ENCODE peak calls at places on chromosomes 16 and 17, in ten cellular contexts. R is IMR-90; M is endothelial cell; X is fibroblast of pulmonary artery; S is progenitor cell of endocrine pancreas; Z is lower leg skin; Y is fibroblast of lung; A is CD8-positive, alpha-beta T cell; V is glutamatergic neuron; G is mesothelial cell of epicardium. U is an unnamed sample.

GRCh38 chr16:20740007-20740883 is 1.4 kb downstream of the THUMPD1 start:
- DNase-seq in Y (peak; percentile 2), M (peak; percentile 9), R (no peak), G (no peak), S (no peak), Z (no peak), X (peak; percentile 10), A (no peak), V (no peak), U (peak; percentile 30)

GRCh38 chr16:89531821-89532526 is 23.8 kb downstream of the SPG7 start:
- DNase-seq in X (no peak), R (no peak), Z (no peak), M (no peak), G (no peak), V (no peak), S (no peak), A (no peak), Y (no peak), U (no peak)

GRCh38 chr17:51439395-51440229 is 179.3 kb downstream of the UTP18 start:
- DNase-seq in G (no peak), A (no peak), V (no peak), M (peak; percentile 28), S (no peak), R (no peak), X (peak; percentile 15), Y (no peak), Z (no peak), U (peak; percentile 36)

GRCh38 chr16:15592324-15592723 is 50.6 kb downstream of the MARF1 start:
- DNase-seq in M (no peak), G (no peak), Z (no peak), R (no peak), Y (no peak), S (no peak), V (no peak), A (no peak), X (no peak), U (no peak)

GRCh38 chr16:24075929-24076716 is 180.0 kb upstream of the CACNG3 start:
- DNase-seq in M (no peak), X (no peak), G (no peak), A (no peak), Z (no peak), Y (no peak), R (no peak), S (no peak), V (no peak), U (peak; percentile 40)

GRCh38 chr17:34633351-34633750 is 54.0 kb downstream of the TMEM132E start:
- DNase-seq in V (no peak), Y (no peak), R (no peak), S (no peak), X (no peak), A (no peak), Z (no peak), M (no peak), G (no peak), U (no peak)

GRCh38 chr16:23317751-23318150 is 15.6 kb downstream of the SCNN1B start:
- DNase-seq in Y (no peak), X (no peak), S (no peak), Z (no peak), M (no peak), V (no peak), G (no peak), R (no peak), A (no peak), U (no peak)

GRCh38 chr17:35742896-35743477 is 10.1 kb downstream of the GAS2L2 start:
- DNase-seq in G (no peak), A (no peak), Y (no peak), S (no peak), V (no peak), M (no peak), X (no peak), Z (peak; percentile 53), R (no peak), U (no peak)

GRCh38 chr17:35002876-35003551 is 22.7 kb downstream of the LIG3 start:
- DNase-seq in X (peak; percentile 38), A (no peak), R (peak; percentile 76), S (no peak), M (no peak), Z (no peak), G (no peak), V (no peak), Y (peak; percentile 66), U (no peak)

GRCh38 chr16:2024026-2024425 is 2.7 kb upstream of the NHERF2 start:
- DNase-seq in X (no peak), S (no peak), R (no peak), V (no peak), A (no peak), Z (no peak), G (no peak), M (no peak), Y (no peak), U (no peak)

GRCh38 chr17:45361976-45362375 is 45.2 kb upstream of the MAP3K14 start:
- DNase-seq in G (no peak), A (no peak), X (no peak), Y (no peak), R (no peak), S (no peak), Z (peak; percentile 73), M (no peak), V (no peak), U (no peak)

GRCh38 chr16:81598083-81598482 is 153.5 kb downstream of the CMIP start:
- DNase-seq in Y (no peak), R (no peak), Z (no peak), X (no peak), V (no peak), G (no peak), M (no peak), S (no peak), A (no peak), U (no peak)
- TF ChIP-seq CTCF in Y (no peak), R (no peak), Z (no peak), X (no peak), V (peak; percentile 15), G (peak; percentile 29), M (no peak), S (no peak), A (no peak), U (no peak)

GRCh38 chr16:27465483-27465879 is 63.5 kb downstream of the IL21R start:
- DNase-seq in A (no peak), G (no peak), R (no peak), Y (no peak), Z (no peak), X (no peak), V (no peak), S (no peak), M (no peak), U (no peak)
- TF ChIP-seq CTCF in A (no peak), G (no peak), R (no peak), Y (no peak), Z (no peak), X (no peak), V (no peak), S (no peak), M (no peak), U (no peak)

GRCh38 chr16:8517280-8517679 is 73.0 kb downstream of the TMEM114 start:
- DNase-seq in X (no peak), S (no peak), R (no peak), Y (no peak), A (no peak), V (no peak), Z (no peak), G (no peak), M (no peak), U (no peak)

GRCh38 chr16:8512941-8513624 is 77.2 kb downstream of the TMEM114 start:
- DNase-seq in Y (no peak), X (no peak), G (no peak), S (no peak), V (no peak), M (no peak), A (no peak), Z (no peak), R (no peak), U (no peak)

GRCh38 chr16:8519643-8520042 is 70.7 kb downstream of the TMEM114 start:
- DNase-seq in M (no peak), R (no peak), G (no peak), S (no peak), A (no peak), Y (no peak), X (no peak), V (no peak), Z (no peak), U (no peak)

GRCh38 chr16:8519179-8519578 is 71.1 kb downstream of the TMEM114 start:
- DNase-seq in Y (no peak), Z (no peak), G (no peak), V (no peak), X (no peak), M (no peak), R (no peak), S (no peak), A (no peak), U (no peak)

GRCh38 chr16:8516471-8516870 is 73.8 kb downstream of the TMEM114 start:
- DNase-seq in R (no peak), G (no peak), Y (no peak), M (no peak), V (no peak), Z (no peak), A (no peak), S (no peak), X (no peak), U (no peak)
- TF ChIP-seq CTCF in R (no peak), G (no peak), Y (no peak), M (no peak), V (no peak), Z (no peak), A (no peak), S (no peak), X (no peak), U (no peak)

DNA sequence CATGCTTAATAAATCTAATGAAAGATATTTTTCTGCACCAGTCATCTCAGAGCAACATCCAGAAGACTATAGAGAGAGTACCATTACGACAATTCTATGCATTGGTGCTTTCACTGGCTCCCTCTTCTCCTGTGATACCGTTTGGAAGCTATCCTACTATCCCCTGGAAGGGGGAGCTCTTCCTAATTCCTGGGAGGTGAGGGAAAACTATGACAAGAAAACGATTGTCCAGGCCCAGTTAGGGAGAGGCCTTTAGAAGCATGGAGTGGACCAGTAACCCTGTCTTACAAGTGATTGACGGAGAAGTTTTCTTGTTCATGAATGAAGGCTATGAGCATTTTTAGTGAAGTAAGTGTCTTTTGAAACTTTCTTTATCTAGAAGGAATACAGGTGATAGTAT is 150.2 kb downstream of the TANC2 start:
- DNase-seq in Y (no peak), Z (no peak), V (no peak), R (no peak), X (no peak), S (no peak), G (no peak), A (no peak), M (no peak), U (peak; percentile 26)
- TF ChIP-seq CTCF in Y (no peak), Z (no peak), V (no peak), R (peak; percentile 3), X (peak; percentile 5), S (no peak), G (no peak), A (no peak), M (no peak), U (no peak)

U was measured in MCF 10A.